ENCODE peak calls at places on chromosomes 16 and 17, in ten cellular contexts. V is H1, N is ovary, I is AG10803, F is fibroblast of pulmonary artery, H is SK-N-SH, G is prostate gland, M is stomach, J is testis, B is neural progenitor cell. Q is an unnamed sample.
A peak's percentile ranks its signal among the peaks of the same experiment; 100 is the strongest.

GRCh38 chr16:85592700-85593502 is 20.2 kb upstream of the GSE1 start:
- DNase-seq in H (no peak), G (no peak), B (no peak), I (peak; percentile 47), J (no peak), M (no peak), F (no peak), V (no peak), N (no peak), Q (peak; percentile 33)

GRCh38 chr17:29263916-29264315 is 17.3 kb downstream of the CRYBA1 start:
- DNase-seq in H (no peak), B (no peak), G (no peak), N (no peak), V (no peak), M (no peak), F (no peak), I (no peak), J (no peak), Q (no peak)

GRCh38 chr16:4315185-4316102 is at the start of gene GLIS2:
- DNase-seq in G (peak; percentile 51), H (peak; percentile 94), N (peak; percentile 82), I (peak; percentile 83), F (peak; percentile 85), M (peak; percentile 73), B (peak; percentile 94), V (no peak), J (peak; percentile 52), Q (peak; percentile 66)

GRCh38 chr17:8038954-8039610 is at the start of gene ALOX15B:
- DNase-seq in F (no peak), H (no peak), J (no peak), M (peak; percentile 46), I (no peak), G (peak; percentile 72), N (no peak), V (no peak), B (no peak), Q (no peak)

GRCh38 chr17:74677558-74678466 is 34.9 kb downstream of the CD300LF start:
- DNase-seq in J (no peak), G (no peak), N (no peak), H (peak; percentile 77), I (peak; percentile 7), B (no peak), F (peak; percentile 34), V (no peak), M (no peak), Q (peak; percentile 37)

GRCh38 chr17:49227436-49228261 is 2.9 kb downstream of the PHOSPHO1 start:
- DNase-seq in N (peak; percentile 69), I (peak; percentile 58), G (peak; percentile 61), J (peak; percentile 74), H (peak; percentile 87), F (peak; percentile 70), V (no peak), M (peak; percentile 82), B (peak; percentile 80), Q (peak; percentile 73)

GRCh38 chr17:14926526-14927122 is 338.5 kb downstream of the PMP22 start:
- DNase-seq in J (peak; percentile 74), M (peak; percentile 42), V (peak; percentile 9), F (peak; percentile 83), G (peak; percentile 62), B (peak; percentile 86), N (peak; percentile 28), H (peak; percentile 26), I (peak; percentile 78), Q (peak; percentile 85)

GRCh38 chr17:74282587-74283370 is 8.7 kb downstream of the DNAI2 start:
- DNase-seq in H (no peak), V (no peak), B (no peak), I (no peak), M (no peak), F (no peak), J (no peak), G (no peak), N (no peak), Q (no peak)

GRCh38 chr17:79864147-79864546 is 24.9 kb upstream of the CBX4 start:
- DNase-seq in M (no peak), H (peak; percentile 18), J (no peak), V (no peak), G (no peak), I (no peak), B (no peak), F (no peak), N (no peak), Q (no peak)

GRCh38 chr17:74426551-74427047 is 5.3 kb upstream of the GPRC5C start:
- DNase-seq in H (no peak), G (no peak), B (no peak), M (no peak), N (no peak), V (no peak), F (peak; percentile 32), J (no peak), I (no peak), Q (no peak)

GRCh38 chr16:70158261-70158939 is 15.2 kb upstream of the CLEC18C start:
- DNase-seq in J (peak; percentile 17), B (no peak), N (no peak), I (no peak), V (no peak), M (no peak), G (peak; percentile 4), F (no peak), H (peak; percentile 12), Q (no peak)

DNA sequence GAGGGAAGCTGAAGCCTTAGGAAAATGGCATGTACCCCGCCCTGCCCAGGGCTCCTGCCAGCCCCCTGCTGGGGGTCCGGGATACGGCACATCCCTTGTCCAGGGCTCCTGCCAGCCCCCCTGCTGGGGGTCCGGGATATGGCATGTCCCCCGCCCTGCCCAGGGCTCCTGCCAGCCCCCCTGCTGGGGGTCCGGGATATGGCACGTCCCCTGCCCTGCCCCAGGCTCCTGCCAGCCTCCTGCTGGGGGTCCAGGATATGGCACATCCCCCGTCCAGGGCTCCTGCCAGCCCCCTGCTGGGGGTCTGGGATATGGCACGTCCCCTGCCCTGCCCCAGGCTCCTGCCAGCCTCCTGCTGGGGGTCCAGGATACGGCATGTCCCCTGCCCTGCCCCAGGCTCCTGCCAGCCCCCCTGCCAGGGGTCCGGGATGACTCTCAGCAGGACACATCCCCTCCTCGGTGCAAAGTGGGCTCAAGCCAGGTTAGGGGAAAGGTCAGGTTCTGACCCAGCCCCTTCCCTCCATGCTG is 43.2 kb downstream of the RPH3AL start:
- DNase-seq in M (no peak), G (no peak), F (no peak), J (no peak), V (peak; percentile 27), N (no peak), B (peak; percentile 78), H (peak; percentile 86), I (no peak), Q (no peak)
- TF ChIP-seq CTCF in M (no peak), G (no peak), F (peak; percentile 25), J (no peak), V (peak; percentile 51), N (no peak), B (peak; percentile 73), H (no peak), I (peak; percentile 15), Q (peak; percentile 46)

DNA sequence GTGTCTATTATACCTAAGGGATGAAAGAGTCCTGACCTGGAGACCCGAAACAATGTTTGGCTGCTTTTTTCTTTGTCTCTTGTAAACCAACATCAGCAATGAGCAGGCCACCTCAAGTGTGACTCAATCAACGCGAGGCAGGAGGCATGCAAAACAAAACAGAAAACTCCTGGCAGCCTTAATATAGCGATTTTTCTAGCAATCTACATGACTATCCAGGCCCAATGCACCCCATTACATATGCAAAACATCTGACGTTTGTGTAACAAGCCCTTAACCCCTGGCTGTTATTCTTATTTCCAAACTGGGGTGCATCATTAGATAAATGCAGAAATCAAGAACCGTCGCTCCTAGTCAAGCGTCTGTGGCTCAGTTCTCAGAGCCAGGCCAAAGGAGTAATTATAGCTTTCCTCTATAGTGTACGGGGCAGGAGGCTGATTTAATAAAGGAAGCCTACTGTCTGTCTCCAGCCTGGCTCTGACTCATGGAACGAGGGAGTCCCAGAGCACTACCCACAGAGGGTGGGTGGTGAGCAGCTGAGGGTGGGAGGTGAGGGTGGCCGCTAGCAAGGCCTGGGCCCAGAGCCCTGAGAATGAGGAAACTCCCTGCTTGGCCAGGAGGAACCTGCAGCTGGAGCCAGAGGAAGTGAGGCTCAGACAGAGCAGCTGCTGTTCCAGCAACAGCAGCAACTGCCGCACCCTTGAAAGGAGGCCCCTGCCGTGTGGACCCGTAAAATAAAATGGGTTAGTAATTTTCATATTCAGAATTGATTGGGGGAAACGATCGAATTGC is 43.9 kb downstream of the CHD9 start:
- DNase-seq in H (peak; percentile 78), F (peak; percentile 99), J (peak; percentile 78), I (peak; percentile 92), G (peak; percentile 56), N (peak; percentile 88), B (peak; percentile 54), V (no peak), M (peak; percentile 76), Q (peak; percentile 98)
- H3K4me3 ChIP-seq in H (peak overlapping the region; percentile 61), F (peak overlapping the region; percentile 49), J (peak overlapping the region; percentile 53), I (peak overlapping the region; percentile 52), G (peak overlapping the region; percentile 35), N (peak overlapping the region; percentile 42), B (peak overlapping the region; percentile 51), V (peak overlapping the region; percentile 47), M (peak overlapping the region; percentile 50), Q (peak overlapping the region; percentile 60)

GRCh38 chr16:53417011-53417410 is 17.3 kb upstream of the RBL2 start:
- DNase-seq in B (no peak), J (no peak), N (no peak), H (no peak), V (no peak), F (peak; percentile 32), I (peak; percentile 77), M (no peak), G (no peak), Q (peak; percentile 40)

GRCh38 chr16:53415504-53415903 is 18.8 kb upstream of the RBL2 start:
- DNase-seq in V (no peak), B (peak; percentile 47), M (no peak), G (no peak), J (no peak), N (no peak), I (no peak), H (no peak), F (no peak), Q (no peak)

GRCh38 chr16:53417976-53418375 is 16.3 kb upstream of the RBL2 start:
- DNase-seq in N (no peak), B (no peak), H (no peak), G (no peak), I (no peak), J (no peak), V (no peak), M (no peak), F (no peak), Q (no peak)

DNA sequence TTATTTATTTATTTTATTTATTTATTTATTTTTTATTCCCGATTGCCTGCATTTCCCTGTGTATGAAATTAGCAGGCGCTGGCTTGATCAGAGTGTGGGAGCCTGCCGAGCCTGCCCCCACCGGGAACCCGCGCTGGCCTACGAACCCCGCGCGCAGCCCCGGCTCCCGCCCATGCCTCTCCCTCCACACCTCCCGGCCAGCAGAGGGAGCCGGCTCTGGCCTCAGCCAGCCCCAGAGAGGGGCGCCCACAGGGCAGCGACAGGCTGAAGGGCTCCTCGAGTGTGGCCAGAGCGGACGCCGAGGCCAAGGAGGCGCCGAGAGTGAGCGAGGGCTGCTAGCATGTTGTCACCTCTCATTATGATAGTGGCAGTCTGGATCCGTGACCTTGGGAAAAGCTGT is 13.0 kb upstream of the RBL2 start:
- DNase-seq in M (no peak), H (no peak), B (no peak), J (peak; percentile 45), F (no peak), I (no peak), G (no peak), N (no peak), V (no peak), Q (no peak)
- TF ChIP-seq CTCF in M (no peak), H (no peak), B (no peak), J (peak; percentile 12), F (no peak), I (no peak), G (no peak), N (no peak), V (peak; percentile 33), Q (no peak)

GRCh38 chr17:35051579-35052239 is 11.8 kb downstream of the RFFL start:
- DNase-seq in F (peak; percentile 18), G (no peak), I (peak; percentile 50), V (no peak), B (no peak), H (no peak), N (no peak), J (no peak), M (no peak), Q (no peak)
- H3K4me3 ChIP-seq in F (no peak overlapping the region), G (no peak overlapping the region), I (no peak overlapping the region), V (no peak overlapping the region), B (no peak overlapping the region), H (no peak overlapping the region), N (no peak overlapping the region), J (no peak overlapping the region), M (no peak overlapping the region), Q (no peak overlapping the region)

Q was measured in cardiac fibroblast.